ENCODE peak calls at places on chromosomes 3 and 15, in ten cellular contexts. H is fibroblast of lung; X is AG08396; Z is activated T-cell treated with anti-CD3 and anti-CD28 coated beads, Interleukin-2, amount 50 U/mL, for 1 hour; R is lung microvascular endothelial cell; P is body of pancreas; W is right cardiac atrium; F is CD14-positive monocyte; B is RPMI7951; V is psoas muscle. D is an unnamed sample.

GRCh38 chr3:175914785-175915184 is 1055.7 kb downstream of the NAALADL2 start:
- DNase-seq in H (peak; percentile 51), R (no peak), V (no peak), Z (no peak), X (no peak), F (no peak), P (no peak), B (no peak), W (no peak), D (no peak)

GRCh38 chr3:108818404-108818803 is 4.2 kb upstream of the TRAT1 start:
- DNase-seq in B (peak; percentile 22), W (no peak), X (peak; percentile 2), H (no peak), R (peak; percentile 29), P (peak; percentile 21), Z (peak; percentile 38), V (no peak), F (no peak), D (peak; percentile 7)

GRCh38 chr3:172324591-172325203 is 123.6 kb downstream of the GHSR start:
- DNase-seq in F (no peak), V (peak; percentile 25), X (no peak), Z (no peak), P (no peak), R (no peak), W (peak; percentile 59), H (no peak), B (no peak), D (no peak)

GRCh38 chr3:121995190-121996137 is 26.6 kb downstream of the ILDR1 start:
- DNase-seq in B (peak; percentile 85), F (peak; percentile 79), P (peak; percentile 76), X (peak; percentile 57), W (peak; percentile 79), Z (no peak), R (peak; percentile 62), V (peak; percentile 39), H (peak; percentile 44), D (peak; percentile 80)

GRCh38 chr3:73291541-73291940 is 230.1 kb downstream of the EBLN2 start:
- DNase-seq in R (no peak), Z (no peak), W (no peak), F (no peak), V (no peak), B (no peak), H (no peak), P (no peak), X (no peak), D (no peak)

GRCh38 chr3:99980606-99981005 is 133.7 kb downstream of the FILIP1L start:
- DNase-seq in V (no peak), F (no peak), X (no peak), W (no peak), H (no peak), B (no peak), P (no peak), Z (no peak), R (no peak), D (no peak)

GRCh38 chr15:39511915-39512260 is 69.0 kb upstream of the THBS1 start:
- DNase-seq in F (no peak), P (no peak), H (peak; percentile 87), R (peak; percentile 74), W (peak; percentile 72), B (peak; percentile 89), Z (no peak), V (no peak), X (peak; percentile 29), D (no peak)

GRCh38 chr15:42992626-42993025 is 72.0 kb upstream of the TTBK2 start:
- DNase-seq in H (no peak), F (no peak), X (no peak), W (no peak), V (no peak), P (no peak), R (peak; percentile 19), Z (no peak), B (no peak), D (peak; percentile 8)

GRCh38 chr3:186784820-186785516 is 1.6 kb downstream of the EIF4A2 start:
- DNase-seq in H (no peak), F (no peak), W (no peak), V (no peak), Z (no peak), P (no peak), R (no peak), X (no peak), B (no peak), D (no peak)

GRCh38 chr15:68411735-68412134 is 20.2 kb downstream of the ITGA11 start:
- DNase-seq in H (no peak), W (no peak), P (no peak), R (no peak), X (no peak), F (peak; percentile 38), V (no peak), B (no peak), Z (no peak), D (no peak)

GRCh38 chr3:196868297-196868661 is 559 bp downstream of the SENP5 start:
- DNase-seq in H (peak; percentile 5), X (peak; percentile 28), Z (no peak), B (peak; percentile 36), V (peak; percentile 16), W (no peak), F (peak; percentile 45), P (peak; percentile 19), R (no peak), D (no peak)

GRCh38 chr15:67146214-67146613 is 80.8 kb downstream of the SMAD3 start:
- DNase-seq in Z (no peak), R (peak; percentile 74), F (no peak), P (peak; percentile 68), X (peak; percentile 50), W (peak; percentile 78), V (peak; percentile 71), B (peak; percentile 87), H (peak; percentile 82), D (peak; percentile 84)

GRCh38 chr3:70988111-70988510 is 595.4 kb downstream of the FOXP1 start:
- DNase-seq in X (no peak), B (no peak), H (no peak), P (no peak), W (no peak), F (no peak), Z (no peak), V (no peak), R (no peak), D (no peak)

GRCh38 chr15:67101981-67102929 is 36.9 kb downstream of the SMAD3 start:
- DNase-seq in P (no peak), F (no peak), X (no peak), H (peak; percentile 59), B (peak; percentile 87), R (peak; percentile 76), V (no peak), Z (no peak), W (no peak), D (peak; percentile 91)

GRCh38 chr3:185402561-185402960 is 39.6 kb downstream of the MAP3K13 start:
- DNase-seq in B (no peak), F (no peak), R (no peak), W (no peak), P (peak; percentile 19), Z (no peak), V (no peak), X (no peak), H (peak; percentile 65), D (peak; percentile 85)

GRCh38 chr3:195227871-195228270 is 43.1 kb downstream of the XXYLT1 start:
- DNase-seq in H (no peak), F (no peak), R (no peak), P (no peak), Z (no peak), X (no peak), V (no peak), B (no peak), W (peak; percentile 5), D (no peak)

GRCh38 chr15:62392411-62392810 is 227.3 kb upstream of the C2CD4B start:
- DNase-seq in F (no peak), B (peak; percentile 19), H (peak; percentile 21), P (no peak), X (peak; percentile 29), R (no peak), Z (no peak), V (peak; percentile 31), W (peak; percentile 54), D (peak; percentile 54)

GRCh38 chr15:84570164-84570692 is 30.6 kb upstream of the ZSCAN2 start:
- DNase-seq in B (peak; percentile 47), H (no peak), V (peak; percentile 68), X (peak; percentile 45), P (peak; percentile 52), W (peak; percentile 88), Z (peak; percentile 69), F (no peak), R (peak; percentile 31), D (no peak)

GRCh38 chr15:58212909-58213526 is 74.8 kb downstream of the AQP9 start:
- DNase-seq in W (no peak), B (peak; percentile 64), Z (no peak), X (peak; percentile 32), R (peak; percentile 40), P (no peak), H (peak; percentile 58), V (no peak), F (no peak), D (peak; percentile 64)

GRCh38 chr3:105719791-105720190 is 149.0 kb downstream of the CBLB start:
- DNase-seq in H (no peak), Z (no peak), X (no peak), B (no peak), F (no peak), W (no peak), V (no peak), R (no peak), P (no peak), D (no peak)

GRCh38 chr15:73744293-73744692 is 8.9 kb downstream of the INSYN1 start:
- DNase-seq in W (no peak), F (no peak), P (no peak), Z (no peak), X (no peak), H (no peak), V (no peak), B (no peak), R (no peak), D (no peak)

GRCh38 chr3:127666684-127667083 is 6.1 kb upstream of the ABTB1 start:
- DNase-seq in B (no peak), X (no peak), R (no peak), H (no peak), W (no peak), F (no peak), V (no peak), Z (no peak), P (no peak), D (no peak)

GRCh38 chr15:22794063-22794462 is 7.6 kb downstream of the NIPA1 start:
- DNase-seq in B (no peak), W (no peak), X (no peak), F (no peak), R (no peak), H (no peak), P (no peak), Z (no peak), V (no peak), D (no peak)